ENCODE peak calls at places on chromosomes 4 and X, in five cellular contexts. X is spleen, E is GM23338, P is breast epithelium, K is HCT116. B is an unnamed sample.

GRCh38 chr4:16225139-16225538 is 1.1 kb downstream of the TAPT1 start:
- DNase-seq in P (no peak), E (no peak), K (no peak), X (no peak), B (no peak)

GRCh38 chr4:99404595-99405287 is 30.4 kb downstream of the ADH7 start:
- DNase-seq in K (peak; percentile 18), P (no peak), E (peak; percentile 32), X (no peak), B (no peak)

GRCh38 chrX:119990995-119991787 is 47.6 kb upstream of the NKAP start:
- DNase-seq in K (no peak), P (no peak), E (peak; percentile 47), X (peak; percentile 77), B (no peak)

GRCh38 chr4:21102667-21103066 is 402.4 kb downstream of the PACRGL start:
- DNase-seq in X (no peak), E (no peak), P (no peak), K (no peak), B (no peak)

GRCh38 chrX:140766024-140766611 is 56.6 kb downstream of the LINC00632 start:
- DNase-seq in P (no peak), K (no peak), E (peak; percentile 60), X (no peak), B (peak; percentile 22)

GRCh38 chr4:54914781-54915180 is 210.6 kb downstream of the KDR start:
- DNase-seq in K (no peak), P (no peak), E (no peak), X (no peak), B (no peak)

GRCh38 chrX:46733226-46733625 is 25.7 kb downstream of the SLC9A7 start:
- DNase-seq in X (no peak), E (no peak), P (no peak), K (no peak), B (no peak)

GRCh38 chr4:108427946-108428345 is 192.4 kb upstream of the RPL34 start:
- DNase-seq in E (no peak), X (no peak), K (no peak), P (no peak), B (no peak)

GRCh38 chrX:66164931-66165330 is 884 bp downstream of the HEPH start:
- DNase-seq in E (no peak), P (no peak), X (no peak), K (no peak), B (no peak)

GRCh38 chrX:107678957-107679740 is 50.8 kb downstream of the PRPS1 start:
- DNase-seq in P (peak; percentile 69), K (no peak), E (no peak), X (peak; percentile 88), B (peak; percentile 86)

GRCh38 chrX:65596270-65596669 is 61.7 kb upstream of the LAS1L start:
- DNase-seq in P (peak; percentile 35), K (no peak), E (no peak), X (no peak), B (no peak)

GRCh38 chr4:153553155-153553819 is 87.1 kb downstream of the TMEM131L start:
- DNase-seq in E (no peak), P (no peak), K (no peak), X (no peak), B (no peak)

GRCh38 chrX:33447285-33447684 is 235.9 kb upstream of the DMD start:
- DNase-seq in P (no peak), X (no peak), K (no peak), E (no peak), B (no peak)

GRCh38 chr4:123390846-123391456 is 5.6 kb upstream of the SPRY1 start:
- DNase-seq in X (no peak), K (peak; percentile 4), P (no peak), E (peak; percentile 38), B (no peak)

GRCh38 chr4:59122626-59123025 is 2012.4 kb upstream of the IGFBP7 start:
- DNase-seq in X (no peak), K (no peak), P (no peak), E (no peak), B (no peak)

GRCh38 chrX:134886201-134886600 is 104.6 kb upstream of the SMIM10 start:
- DNase-seq in X (no peak), E (no peak), P (no peak), K (peak; percentile 84), B (no peak)

GRCh38 chrX:3648084-3648483 is 65.4 kb downstream of the PRKX start:
- DNase-seq in X (no peak), K (no peak), E (no peak), P (no peak), B (no peak)

GRCh38 chr4:86044593-86044985 is 315.3 kb downstream of the MAPK10 start:
- DNase-seq in X (no peak), P (no peak), E (no peak), K (no peak), B (no peak)

GRCh38 chr4:99572527-99573240 is 1.9 kb upstream of the MTTP start:
- DNase-seq in P (no peak), X (no peak), K (no peak), E (no peak), B (no peak)

GRCh38 chr4:71663780-71664179 is 120.1 kb downstream of the GC start:
- DNase-seq in P (no peak), X (no peak), K (no peak), E (no peak), B (no peak)

GRCh38 chr4:87819281-87819919 is 13.4 kb upstream of the MEPE start:
- DNase-seq in X (no peak), E (peak; percentile 24), P (no peak), K (no peak), B (no peak)

GRCh38 chrX:19225906-19226305 is 103.6 kb upstream of the ADGRG2 start:
- DNase-seq in X (no peak), E (peak; percentile 43), P (no peak), K (no peak), B (no peak)

GRCh38 chr4:85681194-85681803 is 206.3 kb downstream of the ARHGAP24 start:
- DNase-seq in E (no peak), X (no peak), P (peak; percentile 30), K (no peak), B (no peak)

GRCh38 chr4:21801661-21802355 is 146.8 kb downstream of the KCNIP4 start:
- DNase-seq in P (no peak), X (no peak), E (no peak), K (no peak), B (no peak)

GRCh38 chr4:5524900-5525299 is 183.5 kb downstream of the EVC2 start:
- DNase-seq in E (peak; percentile 8), X (no peak), P (peak; percentile 74), K (no peak), B (no peak)

GRCh38 chr4:8747467-8747841 is 124.2 kb downstream of the HMX1 start:
- DNase-seq in P (no peak), E (no peak), X (no peak), K (no peak), B (no peak)

GRCh38 chr4:184375027-184375426 is 99.3 kb downstream of the IRF2 start:
- DNase-seq in K (no peak), E (no peak), X (no peak), P (no peak), B (no peak)

GRCh38 chr4:70544279-70544870 is 26.0 kb downstream of the AMTN start:
- DNase-seq in E (peak; percentile 66), P (no peak), X (no peak), K (peak; percentile 31), B (no peak)

GRCh38 chr4:91064157-91064853 is 937.1 kb downstream of the CCSER1 start:
- DNase-seq in K (peak; percentile 52), P (no peak), X (no peak), E (peak; percentile 27), B (no peak)

GRCh38 chrX:445727-446126 is 59.0 kb upstream of the PPP2R3B start:
- DNase-seq in K (no peak), E (no peak), X (no peak), P (no peak), B (no peak)

GRCh38 chrX:153692003-153692402 is 4.3 kb downstream of the SLC6A8 start:
- DNase-seq in X (no peak), K (no peak), P (no peak), E (no peak), B (no peak)

GRCh38 chrX:49257074-49257790 is 7.3 kb downstream of the FOXP3 start:
- DNase-seq in E (no peak), K (no peak), X (no peak), P (no peak), B (peak; percentile 31)

GRCh38 chr4:152220201-152220666 is 315.7 kb downstream of the FBXW7 start:
- DNase-seq in X (no peak), P (no peak), E (no peak), K (no peak), B (no peak)

GRCh38 chrX:105483011-105483410 is 262.5 kb upstream of the TEX13A start:
- DNase-seq in K (no peak), X (no peak), E (no peak), P (no peak), B (no peak)

GRCh38 chr4:48033825-48034413 is 17.3 kb downstream of the NIPAL1 start:
- DNase-seq in K (peak; percentile 10), X (no peak), P (no peak), E (peak; percentile 77), B (no peak)

GRCh38 chrX:67759018-67759417 is 215.2 kb downstream of the AR start:
- DNase-seq in E (no peak), P (no peak), K (no peak), X (no peak), B (no peak)
- TF ChIP-seq POLR2AphosphoS5 in E (no peak), P (no peak), K (no peak), X (no peak), B (no peak)

GRCh38 chrX:23792861-23793553 is 10.0 kb downstream of the SAT1 start:
- DNase-seq in X (no peak), E (no peak), P (no peak), K (no peak), B (no peak)
- TF ChIP-seq POLR2AphosphoS5 in X (no peak), E (no peak), P (no peak), K (no peak), B (no peak)

GRCh38 chr4:76589402-76589801 is 154.4 kb downstream of the SHROOM3 start:
- DNase-seq in X (no peak), K (no peak), P (no peak), E (peak; percentile 57), B (no peak)
- TF ChIP-seq POLR2AphosphoS5 in X (no peak), K (no peak), P (no peak), E (no peak), B (no peak)

GRCh38 chr4:52548818-52549570 is 110.1 kb downstream of the USP46 start:
- DNase-seq in X (no peak), K (no peak), P (no peak), E (no peak), B (no peak)

GRCh38 chr4:52546449-52546848 is 112.7 kb downstream of the USP46 start:
- DNase-seq in X (no peak), E (no peak), K (no peak), P (no peak), B (no peak)

GRCh38 chr4:52550186-52550585 is 108.9 kb downstream of the USP46 start:
- DNase-seq in E (no peak), K (no peak), P (no peak), X (no peak), B (no peak)

GRCh38 chr4:52545099-52546069 is 113.7 kb downstream of the USP46 start:
- DNase-seq in P (peak; percentile 67), K (peak; percentile 52), E (peak; percentile 77), X (peak; percentile 77), B (no peak)
- TF ChIP-seq POLR2AphosphoS5 in P (no peak), K (peak; percentile 27), E (no peak), X (peak; percentile 74), B (no peak)

GRCh38 chr4:169274033-169274432 is 3.3 kb upstream of the SH3RF1 start:
- DNase-seq in K (no peak), P (no peak), X (no peak), E (no peak), B (no peak)
- TF ChIP-seq POLR2AphosphoS5 in K (no peak), P (no peak), X (no peak), E (no peak), B (no peak)

B was measured in upper lobe of left lung.